ENCODE peak calls at places on chromosomes 7 and 10, in seven cellular contexts. J, B, A, W, D, V and R are unnamed samples.
A peak's percentile ranks its signal among the peaks of the same experiment; 100 is the strongest.

GRCh38 chr7:50988465-50988864 is 205.8 kb upstream of the GRB10 start:
- DNase-seq in J (no peak), W (no peak), B (no peak), A (no peak), D (no peak), V (no peak), R (no peak)

GRCh38 chr10:29960261-29960660 is 99.1 kb downstream of the JCAD start:
- DNase-seq in A (no peak), B (no peak), J (no peak), V (no peak), W (no peak), D (no peak), R (no peak)

GRCh38 chr10:27529010-27529783 is 25.1 kb downstream of the RAB18 start:
- DNase-seq in D (no peak), V (no peak), B (no peak), J (no peak), A (peak; percentile 17), W (no peak), R (no peak)

GRCh38 chr7:122544463-122544862 is 154.5 kb downstream of the RNF133 start:
- DNase-seq in J (no peak), D (no peak), W (no peak), B (no peak), A (no peak), V (no peak), R (no peak)

GRCh38 chr7:139937685-139938084 is 108.6 kb downstream of the TBXAS1 start:
- DNase-seq in J (no peak), B (no peak), D (no peak), V (no peak), W (no peak), A (no peak), R (no peak)

GRCh38 chr7:91347288-91347687 is 83.1 kb downstream of the FZD1 start:
- DNase-seq in A (no peak), D (peak; percentile 37), J (no peak), V (no peak), B (no peak), W (no peak), R (no peak)

GRCh38 chr10:116774728-116775151 is 32.4 kb upstream of the HSPA12A start:
- DNase-seq in A (no peak), B (no peak), D (no peak), V (no peak), W (no peak), J (no peak), R (no peak)

GRCh38 chr7:111053035-111053434 is 37.9 kb upstream of the LRRN3 start:
- DNase-seq in W (no peak), V (no peak), D (no peak), A (no peak), B (no peak), J (no peak), R (no peak)

GRCh38 chr7:41921453-41921912 is 218.6 kb upstream of the INHBA start:
- DNase-seq in B (no peak), A (no peak), J (no peak), W (no peak), V (no peak), D (no peak), R (no peak)

GRCh38 chr10:114350751-114351150 is 53.6 kb downstream of the AFAP1L2 start:
- DNase-seq in D (no peak), V (no peak), A (no peak), B (no peak), J (no peak), W (no peak), R (no peak)

GRCh38 chr7:101436857-101437576 is 74.3 kb downstream of the COL26A1 start:
- DNase-seq in W (no peak), B (no peak), J (no peak), D (no peak), V (no peak), A (no peak), R (no peak)

GRCh38 chr10:70106958-70107791 is 25.4 kb downstream of the AIFM2 start:
- DNase-seq in B (peak; percentile 61), D (no peak), J (no peak), V (no peak), A (no peak), W (no peak), R (no peak)

GRCh38 chr10:21299330-21299729 is 226.2 kb downstream of the SKIDA1 start:
- DNase-seq in W (no peak), B (no peak), A (no peak), V (no peak), J (no peak), D (no peak), R (no peak)

GRCh38 chr7:377069-378040 is 87.4 kb downstream of the FOXL3 start:
- DNase-seq in D (no peak), V (no peak), J (no peak), W (no peak), B (no peak), A (no peak), R (no peak)

GRCh38 chr10:807958-808353 is 118.5 kb upstream of the DIP2C start:
- DNase-seq in D (no peak), J (no peak), B (no peak), W (no peak), A (no peak), V (no peak), R (no peak)

GRCh38 chr10:70069346-70069745 is 16.7 kb downstream of the MACROH2A2 start:
- DNase-seq in D (no peak), A (no peak), W (no peak), B (no peak), J (no peak), V (no peak), R (no peak)

GRCh38 chr7:69749994-69750393 is 151.7 kb downstream of the AUTS2 start:
- DNase-seq in B (no peak), A (no peak), D (no peak), J (no peak), W (no peak), V (no peak), R (no peak)

GRCh38 chr10:46555713-46556514 is 544 bp downstream of the GPRIN2 start:
- DNase-seq in J (no peak), V (no peak), A (peak; percentile 13), W (no peak), B (no peak), D (no peak), R (no peak)

GRCh38 chr10:110530131-110530831 is 32.6 kb downstream of the DUSP5 start:
- DNase-seq in V (no peak), A (no peak), B (no peak), J (no peak), W (no peak), D (peak; percentile 63), R (peak; percentile 5)

GRCh38 chr7:129950191-129950940 is 2.4 kb downstream of the UBE2H start:
- DNase-seq in D (no peak), V (no peak), J (no peak), A (no peak), B (no peak), W (peak; percentile 22), R (peak; percentile 38)

GRCh38 chr10:131726460-131726861 is 174.3 kb upstream of the PPP2R2D start:
- DNase-seq in D (no peak), A (no peak), B (peak; percentile 38), J (no peak), W (no peak), V (no peak), R (peak; percentile 27)

GRCh38 chr7:24882989-24883631 is 96.9 kb downstream of the OSBPL3 start:
- DNase-seq in D (no peak), J (peak; percentile 30), A (no peak), W (no peak), B (no peak), V (no peak), R (no peak)